ENCODE peak calls at places on chromosomes 16 and 17, in seven cellular contexts. One of them, this sample, is unnamed.

GRCh38 chr17:74623693-74624093 is at the start of gene CD300E:
- DNase-seq in cardiac fibroblast: no peak
- DNase-seq in A549: no peak
- DNase-seq in cardiac muscle cell: no peak
- DNase-seq in body of pancreas: no peak
- DNase-seq in mammary epithelial cell: peak
- DNase-seq in tibial nerve: no peak
- DNase-seq in this sample: no peak

GRCh38 chr17:77002103-77003045 is 134.2 kb downstream of the MGAT5B start:
- DNase-seq in cardiac fibroblast: peak
- DNase-seq in A549: peak
- DNase-seq in cardiac muscle cell: peak
- DNase-seq in body of pancreas: no peak
- DNase-seq in mammary epithelial cell: peak
- DNase-seq in tibial nerve: no peak
- DNase-seq in this sample: peak

GRCh38 chr17:42322382-42323267 is 34.3 kb downstream of the STAT5A start:
- DNase-seq in cardiac fibroblast: peak
- DNase-seq in A549: peak
- DNase-seq in cardiac muscle cell: peak
- DNase-seq in body of pancreas: peak
- DNase-seq in mammary epithelial cell: peak
- DNase-seq in tibial nerve: peak
- DNase-seq in this sample: peak

GRCh38 chr17:43882761-43883415 is 24.4 kb downstream of the MPP2 start:
- DNase-seq in cardiac fibroblast: no peak
- DNase-seq in A549: no peak
- DNase-seq in cardiac muscle cell: no peak
- DNase-seq in body of pancreas: no peak
- DNase-seq in mammary epithelial cell: no peak
- DNase-seq in tibial nerve: no peak
- DNase-seq in this sample: no peak

GRCh38 chr16:57720142-57720575 is 15.4 kb upstream of the KATNB1 start:
- DNase-seq in cardiac fibroblast: peak
- DNase-seq in A549: peak
- DNase-seq in cardiac muscle cell: peak
- DNase-seq in body of pancreas: peak
- DNase-seq in mammary epithelial cell: peak
- DNase-seq in tibial nerve: no peak
- DNase-seq in this sample: peak

GRCh38 chr16:84040206-84040822 is 2.3 kb downstream of the SLC38A8 start:
- DNase-seq in cardiac fibroblast: no peak
- DNase-seq in A549: no peak
- DNase-seq in cardiac muscle cell: no peak
- DNase-seq in body of pancreas: no peak
- DNase-seq in mammary epithelial cell: no peak
- DNase-seq in tibial nerve: no peak
- DNase-seq in this sample: no peak

GRCh38 chr16:1493746-1494094 is 560 bp downstream of the TELO2 start:
- DNase-seq in cardiac fibroblast: peak
- DNase-seq in A549: peak
- DNase-seq in cardiac muscle cell: no peak
- DNase-seq in body of pancreas: no peak
- DNase-seq in mammary epithelial cell: peak
- DNase-seq in tibial nerve: no peak
- DNase-seq in this sample: peak

GRCh38 chr17:66952031-66952524 is 12.4 kb upstream of the CACNG4 start:
- DNase-seq in cardiac fibroblast: peak
- DNase-seq in A549: peak
- DNase-seq in cardiac muscle cell: peak
- DNase-seq in body of pancreas: peak
- DNase-seq in mammary epithelial cell: peak
- DNase-seq in tibial nerve: no peak
- DNase-seq in this sample: no peak

GRCh38 chr17:2693561-2694380 is 17.8 kb downstream of the CLUH start:
- DNase-seq in cardiac fibroblast: no peak
- DNase-seq in A549: no peak
- DNase-seq in cardiac muscle cell: no peak
- DNase-seq in body of pancreas: peak
- DNase-seq in mammary epithelial cell: no peak
- DNase-seq in tibial nerve: no peak
- DNase-seq in this sample: no peak

GRCh38 chr17:77831497-77832179 is 126.9 kb upstream of the TNRC6C start:
- DNase-seq in cardiac fibroblast: peak
- DNase-seq in A549: no peak
- DNase-seq in cardiac muscle cell: peak
- DNase-seq in body of pancreas: no peak
- DNase-seq in mammary epithelial cell: no peak
- DNase-seq in tibial nerve: no peak
- DNase-seq in this sample: peak

GRCh38 chr16:78684040-78684611 is 584.7 kb downstream of the WWOX start:
- DNase-seq in cardiac fibroblast: peak
- DNase-seq in A549: peak
- DNase-seq in cardiac muscle cell: peak
- DNase-seq in body of pancreas: no peak
- DNase-seq in mammary epithelial cell: peak
- DNase-seq in tibial nerve: peak
- DNase-seq in this sample: no peak

GRCh38 chr16:21279501-21279900 is 1.4 kb upstream of the CRYM start:
- DNase-seq in cardiac fibroblast: peak
- DNase-seq in A549: no peak
- DNase-seq in cardiac muscle cell: no peak
- DNase-seq in body of pancreas: no peak
- DNase-seq in mammary epithelial cell: no peak
- DNase-seq in tibial nerve: no peak
- DNase-seq in this sample: no peak

GRCh38 chr17:18280239-18280638 is 19.8 kb downstream of the MIEF2 start:
- DNase-seq in cardiac fibroblast: no peak
- DNase-seq in A549: no peak
- DNase-seq in cardiac muscle cell: no peak
- DNase-seq in body of pancreas: no peak
- DNase-seq in mammary epithelial cell: no peak
- DNase-seq in tibial nerve: no peak
- DNase-seq in this sample: no peak

GRCh38 chr17:410674-411401 is 58.2 kb upstream of the RPH3AL start:
- DNase-seq in cardiac fibroblast: peak
- DNase-seq in A549: no peak
- DNase-seq in cardiac muscle cell: peak
- DNase-seq in body of pancreas: no peak
- DNase-seq in mammary epithelial cell: no peak
- DNase-seq in tibial nerve: no peak
- DNase-seq in this sample: peak

GRCh38 chr17:2796164-2797140 is at the start of gene RAP1GAP2:
- DNase-seq in cardiac fibroblast: no peak
- DNase-seq in A549: no peak
- DNase-seq in cardiac muscle cell: no peak
- DNase-seq in body of pancreas: no peak
- DNase-seq in mammary epithelial cell: no peak
- DNase-seq in tibial nerve: peak
- DNase-seq in this sample: no peak

GRCh38 chr16:58249780-58250478 is 44.9 kb downstream of the PRSS54 start:
- DNase-seq in cardiac fibroblast: peak
- DNase-seq in A549: peak
- DNase-seq in cardiac muscle cell: peak
- DNase-seq in body of pancreas: peak
- DNase-seq in mammary epithelial cell: peak
- DNase-seq in tibial nerve: peak
- DNase-seq in this sample: peak

GRCh38 chr17:64491995-64492394 is 4.9 kb downstream of the POLG2 start:
- DNase-seq in cardiac fibroblast: no peak
- DNase-seq in A549: no peak
- DNase-seq in cardiac muscle cell: no peak
- DNase-seq in body of pancreas: no peak
- DNase-seq in mammary epithelial cell: peak
- DNase-seq in tibial nerve: no peak
- DNase-seq in this sample: no peak

GRCh38 chr17:7484067-7484963 is at the start of gene POLR2A:
- DNase-seq in cardiac fibroblast: peak
- DNase-seq in A549: peak
- DNase-seq in cardiac muscle cell: peak
- DNase-seq in body of pancreas: peak
- DNase-seq in mammary epithelial cell: peak
- DNase-seq in tibial nerve: peak
- DNase-seq in this sample: peak

GRCh38 chr17:7486181-7486580 is 2.0 kb downstream of the POLR2A start:
- DNase-seq in cardiac fibroblast: no peak
- DNase-seq in A549: no peak
- DNase-seq in cardiac muscle cell: no peak
- DNase-seq in body of pancreas: no peak
- DNase-seq in mammary epithelial cell: no peak
- DNase-seq in tibial nerve: no peak
- DNase-seq in this sample: no peak

GRCh38 chr17:7483238-7484066 is 714 bp upstream of the POLR2A start:
- DNase-seq in cardiac fibroblast: peak
- DNase-seq in A549: peak
- DNase-seq in cardiac muscle cell: peak
- DNase-seq in body of pancreas: peak
- DNase-seq in mammary epithelial cell: peak
- DNase-seq in tibial nerve: peak
- DNase-seq in this sample: peak

GRCh38 chr17:7490144-7490543 is 6.0 kb downstream of the POLR2A start:
- DNase-seq in cardiac fibroblast: no peak
- DNase-seq in A549: no peak
- DNase-seq in cardiac muscle cell: no peak
- DNase-seq in body of pancreas: no peak
- DNase-seq in mammary epithelial cell: no peak
- DNase-seq in tibial nerve: no peak
- DNase-seq in this sample: no peak

DNA sequence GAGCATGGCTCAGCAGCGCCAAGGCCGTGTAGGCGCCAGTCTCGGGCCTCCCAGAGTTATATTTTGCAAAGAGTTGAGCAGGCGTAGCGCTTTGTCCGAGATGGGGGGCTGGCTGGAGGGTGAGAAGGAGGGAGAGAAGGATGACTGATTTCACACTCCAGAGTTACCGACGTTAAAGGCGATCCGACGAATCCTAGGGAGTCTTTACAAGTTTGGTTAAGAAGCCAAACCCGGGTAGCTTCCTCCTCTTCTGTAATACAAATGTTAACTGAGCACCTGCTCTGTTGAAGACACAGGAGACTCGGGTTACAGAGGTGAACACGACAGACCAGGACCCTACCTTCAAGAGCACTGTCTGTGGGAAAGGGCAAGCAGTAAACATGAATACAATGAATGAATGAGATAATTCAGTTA is 805 bp downstream of the POLR2A start:
- DNase-seq in cardiac fibroblast: no peak
- DNase-seq in A549: no peak
- DNase-seq in cardiac muscle cell: no peak
- DNase-seq in body of pancreas: no peak
- DNase-seq in mammary epithelial cell: no peak
- DNase-seq in tibial nerve: no peak
- DNase-seq in this sample: no peak
- TF ChIP-seq CTCF in cardiac fibroblast: no peak
- TF ChIP-seq CTCF in A549: no peak
- TF ChIP-seq CTCF in cardiac muscle cell: peak
- TF ChIP-seq CTCF in body of pancreas: no peak
- TF ChIP-seq CTCF in mammary epithelial cell: no peak
- TF ChIP-seq CTCF in tibial nerve: no peak
- TF ChIP-seq CTCF in this sample: no peak

GRCh38 chr16:81448154-81449131 is 3.8 kb downstream of the CMIP start:
- DNase-seq in cardiac fibroblast: no peak
- DNase-seq in A549: no peak
- DNase-seq in cardiac muscle cell: no peak
- DNase-seq in body of pancreas: peak
- DNase-seq in mammary epithelial cell: peak
- DNase-seq in tibial nerve: no peak
- DNase-seq in this sample: no peak

GRCh38 chr16:81449241-81449640 is 4.6 kb downstream of the CMIP start:
- DNase-seq in cardiac fibroblast: no peak
- DNase-seq in A549: no peak
- DNase-seq in cardiac muscle cell: no peak
- DNase-seq in body of pancreas: no peak
- DNase-seq in mammary epithelial cell: no peak
- DNase-seq in tibial nerve: no peak
- DNase-seq in this sample: no peak

GRCh38 chr16:81445926-81446317 is 1.3 kb downstream of the CMIP start:
- DNase-seq in cardiac fibroblast: no peak
- DNase-seq in A549: no peak
- DNase-seq in cardiac muscle cell: no peak
- DNase-seq in body of pancreas: no peak
- DNase-seq in mammary epithelial cell: no peak
- DNase-seq in tibial nerve: no peak
- DNase-seq in this sample: no peak

GRCh38 chr16:81446318-81447275 is 2.0 kb downstream of the CMIP start:
- DNase-seq in cardiac fibroblast: peak
- DNase-seq in A549: peak
- DNase-seq in cardiac muscle cell: no peak
- DNase-seq in body of pancreas: peak
- DNase-seq in mammary epithelial cell: peak
- DNase-seq in tibial nerve: no peak
- DNase-seq in this sample: no peak

GRCh38 chr16:81447383-81448101 is 2.9 kb downstream of the CMIP start:
- DNase-seq in cardiac fibroblast: no peak
- DNase-seq in A549: no peak
- DNase-seq in cardiac muscle cell: no peak
- DNase-seq in body of pancreas: peak
- DNase-seq in mammary epithelial cell: peak
- DNase-seq in tibial nerve: no peak
- DNase-seq in this sample: no peak
- H3K4me3 ChIP-seq in cardiac fibroblast: peak
- H3K4me3 ChIP-seq in A549: peak
- H3K4me3 ChIP-seq in cardiac muscle cell: no peak
- H3K4me3 ChIP-seq in body of pancreas: no peak
- H3K4me3 ChIP-seq in mammary epithelial cell: peak
- H3K4me3 ChIP-seq in tibial nerve: peak
- H3K4me3 ChIP-seq in this sample: no peak

GRCh38 chr17:81040791-81041337 is 5.9 kb downstream of the BAIAP2 start:
- DNase-seq in cardiac fibroblast: peak
- DNase-seq in A549: peak
- DNase-seq in cardiac muscle cell: no peak
- DNase-seq in body of pancreas: no peak
- DNase-seq in mammary epithelial cell: no peak
- DNase-seq in tibial nerve: no peak
- DNase-seq in this sample: no peak
- TF ChIP-seq CTCF in cardiac fibroblast: peak
- TF ChIP-seq CTCF in A549: peak
- TF ChIP-seq CTCF in cardiac muscle cell: peak
- TF ChIP-seq CTCF in body of pancreas: no peak
- TF ChIP-seq CTCF in mammary epithelial cell: peak
- TF ChIP-seq CTCF in tibial nerve: peak
- TF ChIP-seq CTCF in this sample: peak

DNA sequence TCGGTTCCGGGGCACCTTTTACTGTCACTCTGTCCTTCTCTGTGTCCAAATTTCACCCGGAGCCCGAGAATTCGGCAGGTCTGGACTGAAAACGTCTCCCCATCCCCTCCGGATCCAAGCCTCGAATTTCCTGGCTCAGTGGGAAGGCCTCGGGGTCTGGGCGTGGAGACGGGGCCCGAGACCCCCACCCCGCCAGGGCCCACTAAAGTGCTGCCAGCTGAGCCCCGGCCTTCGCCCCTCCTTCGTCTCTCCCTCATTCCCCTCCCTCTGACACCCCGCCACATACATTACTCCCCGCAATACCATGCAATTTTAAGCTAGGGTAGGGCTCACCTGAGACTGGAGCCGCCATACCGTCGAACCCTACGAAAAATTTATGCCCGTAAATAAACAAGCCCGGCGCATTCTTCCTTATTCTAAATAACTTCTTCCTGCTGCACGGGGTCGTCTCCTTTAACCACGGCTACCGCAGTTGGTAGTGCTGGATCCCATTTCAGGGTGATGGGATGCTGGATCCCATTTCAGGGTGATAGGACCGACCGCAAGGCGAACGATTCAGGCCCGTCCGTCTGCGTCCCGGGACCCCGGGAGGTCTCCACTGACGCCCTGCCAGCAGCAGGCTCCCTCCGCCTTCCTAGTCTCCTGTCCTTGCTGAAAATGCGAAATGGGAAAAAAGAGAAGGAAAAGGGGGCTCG is 4.4 kb upstream of the OR1F1 start:
- DNase-seq in cardiac fibroblast: no peak
- DNase-seq in A549: no peak
- DNase-seq in cardiac muscle cell: no peak
- DNase-seq in body of pancreas: no peak
- DNase-seq in mammary epithelial cell: no peak
- DNase-seq in tibial nerve: no peak
- DNase-seq in this sample: peak
- H3K4me3 ChIP-seq in cardiac fibroblast: peak
- H3K4me3 ChIP-seq in A549: peak
- H3K4me3 ChIP-seq in cardiac muscle cell: peak
- H3K4me3 ChIP-seq in body of pancreas: no peak
- H3K4me3 ChIP-seq in mammary epithelial cell: peak
- H3K4me3 ChIP-seq in tibial nerve: peak
- H3K4me3 ChIP-seq in this sample: peak